ENCODE peak calls at places on chromosomes 5 and 9, in eight cellular contexts. I, V, G, A, K, D, E and W are unnamed samples.

GRCh38 chr5:33558489-33558888 is 117.7 kb downstream of the TARS1 start:
- DNase-seq in I (peak; percentile 11), V (no peak), G (no peak), A (no peak), K (no peak), D (no peak), E (no peak), W (no peak)

GRCh38 chr5:39579750-39580149 is 155.0 kb upstream of the DAB2 start:
- DNase-seq in I (no peak), V (no peak), G (no peak), A (no peak), K (no peak), D (no peak), E (no peak), W (no peak)

GRCh38 chr9:99105152-99106043 is 485 bp downstream of the TGFBR1 start:
- DNase-seq in I (peak; percentile 63), V (peak; percentile 86), G (peak; percentile 52), A (peak; percentile 73), K (peak; percentile 82), D (peak; percentile 80), E (peak; percentile 73), W (peak; percentile 95)

GRCh38 chr5:1193591-1193985 is 7.8 kb upstream of the SLC6A19 start:
- DNase-seq in I (no peak), V (no peak), G (no peak), A (no peak), K (no peak), D (no peak), E (no peak), W (no peak)

GRCh38 chr9:6302417-6302816 is 25.8 kb upstream of the TPD52L3 start:
- DNase-seq in I (no peak), V (no peak), G (no peak), A (no peak), K (no peak), D (no peak), E (peak; percentile 4), W (no peak)

GRCh38 chr5:83374547-83374946 is 97.0 kb upstream of the VCAN start:
- DNase-seq in I (peak; percentile 79), V (no peak), G (no peak), A (no peak), K (no peak), D (no peak), E (peak; percentile 67), W (no peak)

GRCh38 chr5:144915452-144915851 is 744.8 kb downstream of the KCTD16 start:
- DNase-seq in I (no peak), V (no peak), G (no peak), A (no peak), K (no peak), D (no peak), E (no peak), W (no peak)

GRCh38 chr9:101995231-101995630 is 256.8 kb upstream of the GRIN3A start:
- DNase-seq in I (no peak), V (no peak), G (no peak), A (no peak), K (no peak), D (no peak), E (no peak), W (no peak)

GRCh38 chr5:126443374-126443851 is 20.2 kb downstream of the GRAMD2B start:
- DNase-seq in I (no peak), V (no peak), G (no peak), A (no peak), K (no peak), D (no peak), E (peak; percentile 18), W (no peak)

GRCh38 chr5:132761321-132762240 is 14.4 kb downstream of the CCNI2 start:
- DNase-seq in I (no peak), V (peak; percentile 38), G (peak; percentile 20), A (peak; percentile 31), K (no peak), D (peak; percentile 15), E (no peak), W (no peak)

GRCh38 chr5:179273441-179274145 is 71.7 kb downstream of the ADAMTS2 start:
- DNase-seq in I (no peak), V (no peak), G (no peak), A (no peak), K (no peak), D (no peak), E (no peak), W (peak; percentile 41)

GRCh38 chr5:90434116-90434714 is 24.7 kb upstream of the CETN3 start:
- DNase-seq in I (peak; percentile 47), V (peak; percentile 54), G (peak; percentile 71), A (peak; percentile 55), K (peak; percentile 33), D (peak; percentile 45), E (peak; percentile 45), W (no peak)

GRCh38 chr9:103397868-103398600 is 402.9 kb downstream of the CYLC2 start:
- DNase-seq in I (no peak), V (no peak), G (peak; percentile 69), A (peak; percentile 61), K (peak; percentile 27), D (peak; percentile 25), E (no peak), W (no peak)

GRCh38 chr5:119417891-119418781 is 34.2 kb upstream of the HSD17B4 start:
- DNase-seq in I (peak; percentile 73), V (no peak), G (no peak), A (no peak), K (no peak), D (no peak), E (peak; percentile 76), W (no peak)

GRCh38 chr5:33969572-33970452 is 14.7 kb downstream of the SLC45A2 start:
- DNase-seq in I (peak; percentile 79), V (no peak), G (peak; percentile 51), A (peak; percentile 42), K (no peak), D (no peak), E (peak; percentile 71), W (no peak)

DNA sequence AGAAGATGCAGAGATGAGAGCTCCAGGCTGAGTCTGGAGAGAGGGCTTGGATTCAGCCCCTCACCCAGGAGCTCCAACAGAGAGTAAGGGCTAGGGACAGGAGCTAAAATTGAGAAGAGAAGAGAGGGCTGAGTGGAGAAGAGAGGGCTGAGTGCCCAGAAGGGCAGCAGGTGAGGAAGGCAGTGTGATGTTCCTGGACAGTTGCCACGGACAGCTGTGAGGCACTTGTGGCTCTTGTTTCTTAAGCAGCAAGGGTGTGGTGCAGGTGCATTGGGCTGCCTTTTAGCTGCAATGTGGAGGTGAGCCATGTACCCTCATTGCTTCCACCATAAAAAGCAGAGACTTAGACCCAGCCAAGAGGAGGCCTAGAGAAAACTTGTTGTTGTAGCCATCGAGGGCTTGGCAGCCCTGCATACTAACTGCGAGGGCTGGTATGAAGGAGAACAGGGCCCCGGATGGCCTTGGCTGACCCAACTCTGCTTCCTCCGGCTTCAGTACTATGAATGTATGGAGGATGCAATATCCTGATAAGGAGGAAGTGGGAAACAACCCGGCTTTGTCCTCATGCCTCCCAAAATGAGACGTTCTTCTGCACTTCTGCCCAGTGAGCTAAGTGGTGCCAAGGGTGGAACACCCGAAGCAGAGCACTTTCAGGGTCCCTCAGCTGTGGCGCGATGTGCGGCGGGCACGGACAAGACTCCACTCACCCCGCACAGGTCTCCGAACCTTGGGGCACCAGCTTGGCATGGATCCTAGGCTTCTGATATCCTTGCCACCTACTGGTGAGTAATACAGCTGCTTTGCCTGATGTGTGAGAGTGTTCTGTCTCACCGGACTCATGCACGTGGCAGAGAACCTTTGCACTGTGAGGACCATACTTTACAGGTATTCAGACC is 65.2 kb downstream of the LRRC70 start:
- DNase-seq in I (no peak), V (no peak), G (no peak), A (no peak), K (no peak), D (no peak), E (no peak), W (no peak)
- H3K4me1 ChIP-seq in I (no peaks in the 10 kb centered on the region), V (no peaks in the 10 kb centered on the region), G (peaks cover 3% of the 10 kb centered on the region), A (no peaks in the 10 kb centered on the region), K (no peaks in the 10 kb centered on the region), D (no peaks in the 10 kb centered on the region), E (no peaks in the 10 kb centered on the region), W (no peaks in the 10 kb centered on the region)

GRCh38 chr9:34898846-34899245 is 59.2 kb upstream of the PHF24 start:
- DNase-seq in I (no peak), V (no peak), G (no peak), A (no peak), K (no peak), D (no peak), E (no peak), W (no peak)

GRCh38 chr9:34892886-34893285 is 65.2 kb upstream of the PHF24 start:
- DNase-seq in I (no peak), V (no peak), G (no peak), A (no peak), K (no peak), D (no peak), E (no peak), W (no peak)

GRCh38 chr9:34891386-34891785 is 66.7 kb upstream of the PHF24 start:
- DNase-seq in I (no peak), V (no peak), G (no peak), A (no peak), K (no peak), D (no peak), E (no peak), W (no peak)

GRCh38 chr9:34899535-34900158 is 58.4 kb upstream of the PHF24 start:
- DNase-seq in I (peak; percentile 74), V (peak; percentile 93), G (peak; percentile 81), A (peak; percentile 71), K (peak; percentile 80), D (peak; percentile 78), E (peak; percentile 71), W (peak; percentile 76)

DNA sequence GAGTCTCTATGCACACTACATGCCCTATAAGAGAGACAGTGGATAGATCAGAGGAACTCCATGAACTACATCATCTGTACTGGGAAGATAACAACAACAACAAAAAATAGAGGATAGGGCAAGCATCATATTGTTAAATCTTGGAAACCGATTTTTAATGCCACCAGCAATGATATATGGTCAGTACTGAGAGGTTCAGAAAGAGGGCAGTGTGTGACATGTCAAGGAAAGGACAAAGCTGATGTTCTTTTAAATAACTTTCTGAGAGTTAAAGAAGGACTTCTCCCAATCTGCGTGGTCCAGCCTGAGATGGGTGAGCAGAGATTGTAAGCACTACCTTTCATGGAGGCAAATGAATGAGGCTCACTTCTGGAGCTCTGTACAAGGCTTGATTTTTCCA is 62.0 kb upstream of the PHF24 start:
- DNase-seq in I (no peak), V (no peak), G (no peak), A (no peak), K (no peak), D (no peak), E (no peak), W (no peak)
- TF ChIP-seq CTCF in I (no peak), V (no peak), G (peak; percentile 46), A (peak; percentile 14), K (no peak), D (no peak), E (no peak), W (no peak)

GRCh38 chr5:143041461-143041860 is 271.3 kb downstream of the ARHGAP26 start:
- DNase-seq in I (no peak), V (no peak), G (no peak), A (no peak), K (no peak), D (no peak), E (no peak), W (no peak)
- H3K4me1 ChIP-seq in I (no peaks in the 10 kb centered on the region), V (no peaks in the 10 kb centered on the region), G (peaks cover 5% of the 10 kb centered on the region), A (no peaks in the 10 kb centered on the region), K (peaks cover 6% of the 10 kb centered on the region), D (no peaks in the 10 kb centered on the region), E (peaks cover 4% of the 10 kb centered on the region), W (no peaks in the 10 kb centered on the region)

DNA sequence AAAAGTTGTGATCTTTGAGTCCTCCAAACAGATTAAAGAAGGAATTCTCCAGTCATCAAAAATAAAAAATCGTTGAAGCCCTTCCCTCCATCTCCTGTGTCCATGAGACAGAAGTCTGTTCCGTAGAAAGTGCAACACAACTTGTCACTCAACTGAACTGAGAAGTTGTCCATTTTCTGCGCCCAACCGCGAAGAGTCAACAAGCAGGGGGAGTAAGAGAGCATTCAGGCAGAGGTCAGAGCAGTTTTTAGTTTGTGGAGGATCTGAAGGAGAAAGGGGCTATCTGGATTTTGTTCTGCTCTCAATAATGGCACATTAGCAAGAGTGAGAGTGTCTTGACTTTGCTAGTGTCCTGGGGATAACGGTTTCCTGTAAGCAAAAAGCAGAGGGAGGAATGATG is 303.9 kb downstream of the ICE1 start:
- DNase-seq in I (no peak), V (no peak), G (no peak), A (no peak), K (no peak), D (no peak), E (no peak), W (no peak)
- TF ChIP-seq CTCF in I (no peak), V (no peak), G (peak; percentile 44), A (no peak), K (no peak), D (no peak), E (no peak), W (no peak)